ENCODE peak calls at places on chromosomes 3 and 15, in ten cellular contexts. L is neural progenitor cell, U is breast epithelium, A is BE2C, P is endodermal cell, M is lung, J is body of pancreas, B is psoas muscle, N is BJ, O is ovary. S is an unnamed sample. For H3K27me3, the result is how much of the 10 kb centered on the place peaks cover.

GRCh38 chr3:168086541-168087260 is 9.0 kb downstream of the GOLIM4 start:
- DNase-seq in L (no peak), U (no peak), A (no peak), P (no peak), M (no peak), J (no peak), B (no peak), N (no peak), O (no peak), S (no peak)

GRCh38 chr3:111901617-111902016 is 42.6 kb downstream of the PHLDB2 start:
- DNase-seq in L (no peak), U (no peak), A (no peak), P (no peak), M (no peak), J (no peak), B (no peak), N (no peak), O (no peak), S (no peak)

GRCh38 chr15:69979783-69980182 is 117.9 kb downstream of the TLE3 start:
- DNase-seq in L (no peak), U (no peak), A (no peak), P (no peak), M (no peak), J (no peak), B (no peak), N (no peak), O (no peak), S (no peak)

GRCh38 chr3:11591401-11592266 is 52.1 kb downstream of the VGLL4 start:
- DNase-seq in L (peak), U (peak), A (no peak), P (peak), M (no peak), J (peak), B (no peak), N (no peak), O (peak), S (peak)

GRCh38 chr3:112409061-112409460 is 76.1 kb downstream of the CD200 start:
- DNase-seq in L (no peak), U (no peak), A (no peak), P (no peak), M (no peak), J (no peak), B (no peak), N (no peak), O (no peak), S (no peak)

GRCh38 chr3:16146015-16146730 is 28.3 kb upstream of the GALNT15 start:
- DNase-seq in L (no peak), U (no peak), A (no peak), P (peak), M (no peak), J (no peak), B (no peak), N (no peak), O (no peak), S (no peak)

GRCh38 chr15:71658827-71659729 is 151.3 kb upstream of the NR2E3 start:
- DNase-seq in L (no peak), U (no peak), A (no peak), P (no peak), M (no peak), J (no peak), B (no peak), N (no peak), O (no peak), S (no peak)

GRCh38 chr15:58932791-58933310 is 628 bp downstream of the SLTM start:
- DNase-seq in L (no peak), U (no peak), A (no peak), P (no peak), M (no peak), J (peak), B (no peak), N (no peak), O (no peak), S (peak)

GRCh38 chr3:126394977-126395321 is 240 bp downstream of the CFAP100 start:
- DNase-seq in L (no peak), U (no peak), A (no peak), P (no peak), M (no peak), J (no peak), B (no peak), N (no peak), O (no peak), S (no peak)

GRCh38 chr3:122493296-122493695 is 21.4 kb downstream of the KPNA1 start:
- DNase-seq in L (no peak), U (no peak), A (no peak), P (no peak), M (no peak), J (no peak), B (no peak), N (peak), O (no peak), S (no peak)

DNA sequence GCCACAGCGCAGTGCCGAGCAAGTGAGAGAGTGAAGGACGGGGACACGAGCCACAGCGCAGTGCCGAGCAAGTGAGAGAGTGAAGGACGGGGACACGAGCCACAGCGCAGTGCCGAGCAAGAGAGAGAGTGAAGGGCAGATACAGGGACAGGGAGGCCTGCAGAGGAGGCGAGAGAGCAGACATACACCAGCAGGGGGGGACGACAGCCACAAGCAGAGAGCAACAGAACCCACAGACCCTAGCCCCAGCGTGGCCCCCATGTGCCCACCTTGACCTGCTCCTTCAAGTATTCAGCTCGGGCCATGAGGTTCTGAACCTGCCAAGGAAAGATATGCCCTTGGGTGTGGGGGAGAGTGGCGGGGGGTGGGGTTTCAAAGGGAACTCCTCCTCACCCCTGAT is 5.5 kb downstream of the ULK3 start:
- DNase-seq in L (no peak), U (no peak), A (peak), P (peak), M (no peak), J (no peak), B (no peak), N (no peak), O (no peak), S (no peak)
- TF ChIP-seq CTCF in L (peak), U (no peak), A (peak), P (peak), M (no peak), J (no peak), B (no peak), N (no peak), O (no peak), S (no peak)

GRCh38 chr15:31089361-31090047 is 12.0 kb downstream of the TRPM1 start:
- DNase-seq in L (no peak), U (no peak), A (no peak), P (no peak), M (no peak), J (no peak), B (no peak), N (no peak), O (no peak), S (no peak)
- H3K27me3 ChIP-seq in L (under half), U (under half), A (under half), P (under half), M (under half), J (under half), B (under half), N (under half), O (under half), S (under half)

GRCh38 chr15:44726136-44726535 is 10.2 kb upstream of the TRIM69 start:
- DNase-seq in L (no peak), U (no peak), A (no peak), P (no peak), M (no peak), J (no peak), B (no peak), N (no peak), O (no peak), S (no peak)
- H3K4me3 ChIP-seq in L (no peak), U (no peak), A (no peak), P (no peak), M (no peak), J (no peak), B (peak), N (no peak), O (no peak), S (no peak)

GRCh38 chr15:60737217-60737616 is 258.3 kb upstream of the ICE2 start:
- DNase-seq in L (no peak), U (no peak), A (no peak), P (no peak), M (no peak), J (no peak), B (no peak), N (no peak), O (no peak), S (no peak)

GRCh38 chr15:60745469-60745971 is 266.6 kb upstream of the ICE2 start:
- DNase-seq in L (no peak), U (no peak), A (no peak), P (no peak), M (no peak), J (peak), B (peak), N (peak), O (peak), S (no peak)

GRCh38 chr15:60744826-60745225 is 265.9 kb upstream of the ICE2 start:
- DNase-seq in L (no peak), U (no peak), A (no peak), P (no peak), M (no peak), J (no peak), B (peak), N (no peak), O (no peak), S (peak)

GRCh38 chr15:60740231-60740630 is 261.3 kb upstream of the ICE2 start:
- DNase-seq in L (no peak), U (no peak), A (no peak), P (no peak), M (no peak), J (no peak), B (no peak), N (no peak), O (no peak), S (no peak)

GRCh38 chr15:60740787-60741354 is 261.9 kb upstream of the ICE2 start:
- DNase-seq in L (no peak), U (no peak), A (no peak), P (no peak), M (no peak), J (no peak), B (no peak), N (no peak), O (no peak), S (no peak)
- TF ChIP-seq CTCF in L (no peak), U (no peak), A (no peak), P (peak), M (no peak), J (no peak), B (no peak), N (no peak), O (no peak), S (no peak)